ENCODE peak calls at places on chromosomes 1 and 21, in five cellular contexts. T is K562, Y is sigmoid colon, H is esophagus muscularis mucosa, X is H1. U is an unnamed sample.

GRCh38 chr1:168520052-168520751 is 23.6 kb downstream of the XCL2 start:
- DNase-seq in T (no peak), Y (no peak), H (no peak), X (no peak), U (no peak)

GRCh38 chr1:209207701-209208286 is 375.7 kb upstream of the CAMK1G start:
- DNase-seq in T (peak), Y (peak), H (no peak), X (peak), U (peak)

GRCh38 chr1:151860504-151861187 is 7.1 kb upstream of the THEM5 start:
- DNase-seq in T (no peak), Y (no peak), H (peak), X (peak), U (no peak)

GRCh38 chr1:17696417-17697301 is 58.5 kb upstream of the ACTL8 start:
- DNase-seq in T (peak), Y (no peak), H (no peak), X (peak), U (no peak)

GRCh38 chr1:92822907-92823306 is 8.9 kb upstream of the RPL5 start:
- DNase-seq in T (peak), Y (no peak), H (no peak), X (no peak), U (no peak)

GRCh38 chr21:36237441-36237840 is 80.8 kb downstream of the DOP1B start:
- DNase-seq in T (no peak), Y (no peak), H (no peak), X (no peak), U (no peak)

GRCh38 chr1:90707363-90707710 is 9.8 kb downstream of the BARHL2 start:
- DNase-seq in T (peak), Y (no peak), H (peak), X (no peak), U (peak)

GRCh38 chr1:200646515-200646914 is 23.2 kb downstream of the DDX59 start:
- DNase-seq in T (no peak), Y (no peak), H (no peak), X (no peak), U (no peak)

GRCh38 chr1:163561570-163562295 is 240.0 kb downstream of the NUF2 start:
- DNase-seq in T (no peak), Y (no peak), H (no peak), X (peak), U (no peak)

GRCh38 chr1:2803931-2804627 is 2.6 kb upstream of the TTC34 start:
- DNase-seq in T (no peak), Y (peak), H (no peak), X (no peak), U (no peak)

GRCh38 chr21:45989355-45990048 is 7.9 kb downstream of the COL6A1 start:
- DNase-seq in T (no peak), Y (peak), H (no peak), X (no peak), U (no peak)

GRCh38 chr1:43978551-43979260 is at the start of gene B4GALT2:
- DNase-seq in T (peak), Y (no peak), H (no peak), X (no peak), U (peak)

GRCh38 chr1:7409278-7409677 is 361.8 kb upstream of the VAMP3 start:
- DNase-seq in T (no peak), Y (peak), H (no peak), X (no peak), U (peak)

GRCh38 chr1:70146488-70146887 is 58.9 kb downstream of the LRRC40 start:
- DNase-seq in T (no peak), Y (no peak), H (no peak), X (no peak), U (no peak)

GRCh38 chr1:20211511-20211931 is 25.2 kb upstream of the PLA2G2C start:
- DNase-seq in T (no peak), Y (no peak), H (no peak), X (no peak), U (peak)

GRCh38 chr1:116134178-116134773 is 23.1 kb downstream of the MAB21L3 start:
- DNase-seq in T (peak), Y (no peak), H (peak), X (no peak), U (no peak)

GRCh38 chr1:164588388-164589341 is 29.7 kb downstream of the PBX1 start:
- DNase-seq in T (no peak), Y (peak), H (peak), X (no peak), U (peak)

GRCh38 chr21:35291034-35291433 is 241.9 kb upstream of the RUNX1 start:
- DNase-seq in T (no peak), Y (no peak), H (no peak), X (no peak), U (no peak)

GRCh38 chr1:206612129-206612876 is at the start of gene EIF2D:
- DNase-seq in T (peak), Y (peak), H (peak), X (peak), U (peak)
- TF ChIP-seq EP300 in T (no peak), Y (no peak), H (no peak), X (peak), U (no peak)

DNA sequence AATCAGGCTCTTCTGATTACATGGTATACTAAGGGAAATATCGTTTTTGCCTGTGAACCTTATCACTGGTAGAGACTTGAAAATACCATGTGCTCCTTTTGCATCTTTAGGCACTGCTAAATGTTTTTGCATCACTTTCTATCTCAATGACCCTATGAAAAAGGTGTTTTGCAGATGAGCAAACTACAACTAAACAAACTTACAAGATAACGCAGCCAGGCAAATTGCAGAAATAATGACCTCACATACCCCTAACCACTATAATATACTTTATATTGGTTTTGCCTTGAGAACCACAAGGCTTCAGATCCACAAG is 18.8 kb downstream of the SFPQ start:
- DNase-seq in T (no peak), Y (no peak), H (no peak), X (no peak), U (no peak)
- TF ChIP-seq POLR2AphosphoS5 in T (no peak), Y (no peak), H (no peak), X (no peak), U (no peak)

GRCh38 chr1:235952950-235953615 is 86.4 kb upstream of the LYST start:
- DNase-seq in T (no peak), Y (no peak), H (no peak), X (no peak), U (no peak)
- TF ChIP-seq EP300 in T (no peak), Y (no peak), H (no peak), X (no peak), U (no peak)

GRCh38 chr1:153602749-153603148 is 10.2 kb downstream of the S100A16 start:
- DNase-seq in T (no peak), Y (no peak), H (no peak), X (no peak), U (no peak)

GRCh38 chr1:153598309-153599172 is 14.4 kb downstream of the S100A16 start:
- DNase-seq in T (no peak), Y (peak), H (no peak), X (peak), U (peak)

GRCh38 chr1:153597206-153597605 is 15.7 kb downstream of the S100A16 start:
- DNase-seq in T (peak), Y (no peak), H (no peak), X (no peak), U (peak)

DNA sequence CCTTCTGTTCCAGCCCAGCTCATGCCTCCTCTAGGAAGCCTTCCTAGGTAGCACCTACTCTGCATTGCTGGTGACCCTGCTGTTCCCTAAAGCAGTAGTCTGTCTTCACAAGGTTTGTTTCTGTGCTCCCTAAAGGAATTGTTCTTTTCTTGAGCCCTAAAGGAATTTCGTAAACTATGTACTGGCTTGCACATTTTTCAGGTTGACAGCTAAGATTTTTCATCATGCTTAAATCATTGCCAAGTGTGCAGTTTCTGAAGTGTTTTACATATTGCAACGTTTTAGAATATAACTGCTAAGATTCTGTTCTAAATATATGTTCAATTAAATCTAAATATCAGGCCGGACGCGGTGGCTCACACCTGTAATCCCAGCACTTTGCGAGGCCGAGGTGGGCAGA is 13.1 kb downstream of the S100A16 start:
- DNase-seq in T (no peak), Y (no peak), H (no peak), X (no peak), U (no peak)
- TF ChIP-seq POLR2AphosphoS5 in T (no peak), Y (no peak), H (no peak), X (no peak), U (no peak)

GRCh38 chr21:44773291-44773932 is 28.2 kb downstream of the UBE2G2 start:
- DNase-seq in T (no peak), Y (no peak), H (no peak), X (no peak), U (no peak)
- TF ChIP-seq EP300 in T (no peak), Y (no peak), H (no peak), X (no peak), U (no peak)

GRCh38 chr1:74480068-74480467 is 32.3 kb downstream of the LRRC53 start:
- DNase-seq in T (no peak), Y (no peak), H (no peak), X (no peak), U (no peak)

GRCh38 chr1:74485622-74486021 is 26.8 kb downstream of the LRRC53 start:
- DNase-seq in T (no peak), Y (no peak), H (no peak), X (no peak), U (no peak)

DNA sequence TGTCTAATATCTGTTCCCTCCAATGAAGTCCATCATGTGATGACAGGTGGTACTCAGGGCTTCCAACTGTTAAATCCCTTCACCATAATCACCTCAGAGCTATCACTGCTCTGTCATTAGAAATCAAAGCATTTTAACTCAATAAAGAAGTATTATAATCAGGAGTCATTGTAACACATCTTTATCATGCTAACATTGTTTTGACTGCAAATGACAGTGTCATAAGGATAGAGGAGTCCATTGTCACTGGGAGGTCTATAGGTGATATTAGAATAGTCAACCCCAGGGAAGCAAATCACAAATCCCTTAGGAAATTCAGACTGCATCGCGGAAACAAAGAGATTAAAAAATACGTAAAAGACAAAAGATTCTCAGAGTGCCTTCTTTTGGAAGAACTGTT is 30.8 kb downstream of the LRRC53 start:
- DNase-seq in T (no peak), Y (no peak), H (no peak), X (no peak), U (no peak)
- TF ChIP-seq POLR2AphosphoS5 in T (no peak), Y (no peak), H (no peak), X (no peak), U (no peak)

GRCh38 chr1:206782448-206782847 is 10.2 kb upstream of the IL10 start:
- DNase-seq in T (no peak), Y (no peak), H (no peak), X (no peak), U (no peak)
- TF ChIP-seq EP300 in T (no peak), Y (no peak), H (no peak), X (no peak), U (no peak)